ENCODE peak calls at places on chromosomes 1 and 21, in seven cellular contexts. One of them, this sample, is unnamed.

GRCh38 chr1:233368784-233369120 is 41.2 kb downstream of the MAP3K21 start:
- DNase-seq in left ventricle myocardium inferior: no peak
- DNase-seq in fibroblast of lung: no peak
- DNase-seq in cardiac muscle cell: no peak
- DNase-seq in colonic mucosa: no peak
- DNase-seq in CD4-positive, alpha-beta T cell: no peak
- DNase-seq in fibroblast of pulmonary artery: no peak
- DNase-seq in this sample: no peak

GRCh38 chr1:66532798-66533783 is 862 bp upstream of the SGIP1 start:
- DNase-seq in left ventricle myocardium inferior: peak
- DNase-seq in fibroblast of lung: peak
- DNase-seq in cardiac muscle cell: peak
- DNase-seq in colonic mucosa: no peak
- DNase-seq in CD4-positive, alpha-beta T cell: no peak
- DNase-seq in fibroblast of pulmonary artery: peak
- DNase-seq in this sample: peak

GRCh38 chr1:85911742-85912141 is 203.5 kb upstream of the ZNHIT6 start:
- DNase-seq in left ventricle myocardium inferior: no peak
- DNase-seq in fibroblast of lung: no peak
- DNase-seq in cardiac muscle cell: peak
- DNase-seq in colonic mucosa: no peak
- DNase-seq in CD4-positive, alpha-beta T cell: no peak
- DNase-seq in fibroblast of pulmonary artery: peak
- DNase-seq in this sample: no peak

GRCh38 chr1:20357796-20358195 is 67.1 kb downstream of the VWA5B1 start:
- DNase-seq in left ventricle myocardium inferior: no peak
- DNase-seq in fibroblast of lung: no peak
- DNase-seq in cardiac muscle cell: no peak
- DNase-seq in colonic mucosa: no peak
- DNase-seq in CD4-positive, alpha-beta T cell: no peak
- DNase-seq in fibroblast of pulmonary artery: no peak
- DNase-seq in this sample: no peak

GRCh38 chr1:178551940-178552339 is 39.0 kb downstream of the TEX35 start:
- DNase-seq in left ventricle myocardium inferior: no peak
- DNase-seq in fibroblast of lung: no peak
- DNase-seq in cardiac muscle cell: no peak
- DNase-seq in colonic mucosa: no peak
- DNase-seq in CD4-positive, alpha-beta T cell: no peak
- DNase-seq in fibroblast of pulmonary artery: no peak
- DNase-seq in this sample: no peak

GRCh38 chr1:107683198-107683657 is 281.8 kb downstream of the VAV3 start:
- DNase-seq in left ventricle myocardium inferior: no peak
- DNase-seq in fibroblast of lung: no peak
- DNase-seq in cardiac muscle cell: no peak
- DNase-seq in colonic mucosa: peak
- DNase-seq in CD4-positive, alpha-beta T cell: no peak
- DNase-seq in fibroblast of pulmonary artery: no peak
- DNase-seq in this sample: no peak

GRCh38 chr21:44518684-44519083 is 21.3 kb downstream of the KRTAP10-1 start:
- DNase-seq in left ventricle myocardium inferior: no peak
- DNase-seq in fibroblast of lung: no peak
- DNase-seq in cardiac muscle cell: no peak
- DNase-seq in colonic mucosa: no peak
- DNase-seq in CD4-positive, alpha-beta T cell: no peak
- DNase-seq in fibroblast of pulmonary artery: no peak
- DNase-seq in this sample: no peak

GRCh38 chr1:17587693-17588047 is 48.2 kb downstream of the ARHGEF10L start:
- DNase-seq in left ventricle myocardium inferior: no peak
- DNase-seq in fibroblast of lung: peak
- DNase-seq in cardiac muscle cell: peak
- DNase-seq in colonic mucosa: no peak
- DNase-seq in CD4-positive, alpha-beta T cell: no peak
- DNase-seq in fibroblast of pulmonary artery: peak
- DNase-seq in this sample: no peak

GRCh38 chr21:33411949-33412430 is 8.8 kb downstream of the IFNGR2 start:
- DNase-seq in left ventricle myocardium inferior: no peak
- DNase-seq in fibroblast of lung: no peak
- DNase-seq in cardiac muscle cell: peak
- DNase-seq in colonic mucosa: peak
- DNase-seq in CD4-positive, alpha-beta T cell: no peak
- DNase-seq in fibroblast of pulmonary artery: peak
- DNase-seq in this sample: no peak

GRCh38 chr1:24157921-24158481 is 15.1 kb upstream of the IL22RA1 start:
- DNase-seq in left ventricle myocardium inferior: no peak
- DNase-seq in fibroblast of lung: no peak
- DNase-seq in cardiac muscle cell: peak
- DNase-seq in colonic mucosa: no peak
- DNase-seq in CD4-positive, alpha-beta T cell: no peak
- DNase-seq in fibroblast of pulmonary artery: peak
- DNase-seq in this sample: no peak

GRCh38 chr1:151157067-151157531 is 650 bp downstream of the TNFAIP8L2 start:
- DNase-seq in left ventricle myocardium inferior: no peak
- DNase-seq in fibroblast of lung: no peak
- DNase-seq in cardiac muscle cell: no peak
- DNase-seq in colonic mucosa: no peak
- DNase-seq in CD4-positive, alpha-beta T cell: peak
- DNase-seq in fibroblast of pulmonary artery: no peak
- DNase-seq in this sample: no peak

GRCh38 chr1:230905733-230906132 is 37.4 kb upstream of the C1orf198 start:
- DNase-seq in left ventricle myocardium inferior: no peak
- DNase-seq in fibroblast of lung: peak
- DNase-seq in cardiac muscle cell: peak
- DNase-seq in colonic mucosa: no peak
- DNase-seq in CD4-positive, alpha-beta T cell: no peak
- DNase-seq in fibroblast of pulmonary artery: peak
- DNase-seq in this sample: no peak

GRCh38 chr1:54651608-54652007 is 10.0 kb downstream of the MROH7 start:
- DNase-seq in left ventricle myocardium inferior: no peak
- DNase-seq in fibroblast of lung: no peak
- DNase-seq in cardiac muscle cell: no peak
- DNase-seq in colonic mucosa: no peak
- DNase-seq in CD4-positive, alpha-beta T cell: no peak
- DNase-seq in fibroblast of pulmonary artery: no peak
- DNase-seq in this sample: no peak

GRCh38 chr21:27362249-27362648 is 395.4 kb upstream of the ADAMTS5 start:
- DNase-seq in left ventricle myocardium inferior: no peak
- DNase-seq in fibroblast of lung: no peak
- DNase-seq in cardiac muscle cell: peak
- DNase-seq in colonic mucosa: no peak
- DNase-seq in CD4-positive, alpha-beta T cell: no peak
- DNase-seq in fibroblast of pulmonary artery: no peak
- DNase-seq in this sample: no peak

GRCh38 chr1:228393268-228393699 is 13.4 kb downstream of the TRIM11 start:
- DNase-seq in left ventricle myocardium inferior: peak
- DNase-seq in fibroblast of lung: peak
- DNase-seq in cardiac muscle cell: peak
- DNase-seq in colonic mucosa: no peak
- DNase-seq in CD4-positive, alpha-beta T cell: no peak
- DNase-seq in fibroblast of pulmonary artery: peak
- DNase-seq in this sample: no peak

GRCh38 chr1:6365047-6365446 is 28.5 kb downstream of the ACOT7 start:
- DNase-seq in left ventricle myocardium inferior: no peak
- DNase-seq in fibroblast of lung: no peak
- DNase-seq in cardiac muscle cell: no peak
- DNase-seq in colonic mucosa: no peak
- DNase-seq in CD4-positive, alpha-beta T cell: peak
- DNase-seq in fibroblast of pulmonary artery: no peak
- DNase-seq in this sample: no peak

GRCh38 chr1:228259951-228260350 is 52.1 kb downstream of the OBSCN start:
- DNase-seq in left ventricle myocardium inferior: no peak
- DNase-seq in fibroblast of lung: no peak
- DNase-seq in cardiac muscle cell: no peak
- DNase-seq in colonic mucosa: no peak
- DNase-seq in CD4-positive, alpha-beta T cell: no peak
- DNase-seq in fibroblast of pulmonary artery: no peak
- DNase-seq in this sample: no peak

GRCh38 chr21:29124645-29125044 is 5.8 kb upstream of the MAP3K7CL start:
- DNase-seq in left ventricle myocardium inferior: no peak
- DNase-seq in fibroblast of lung: no peak
- DNase-seq in cardiac muscle cell: no peak
- DNase-seq in colonic mucosa: no peak
- DNase-seq in CD4-positive, alpha-beta T cell: no peak
- DNase-seq in fibroblast of pulmonary artery: no peak
- DNase-seq in this sample: no peak

GRCh38 chr1:28122183-28122582 is 33.8 kb upstream of the EYA3 start:
- DNase-seq in left ventricle myocardium inferior: no peak
- DNase-seq in fibroblast of lung: peak
- DNase-seq in cardiac muscle cell: peak
- DNase-seq in colonic mucosa: no peak
- DNase-seq in CD4-positive, alpha-beta T cell: no peak
- DNase-seq in fibroblast of pulmonary artery: peak
- DNase-seq in this sample: no peak

GRCh38 chr1:201218409-201218808 is 27.8 kb downstream of the IGFN1 start:
- DNase-seq in left ventricle myocardium inferior: no peak
- DNase-seq in fibroblast of lung: no peak
- DNase-seq in cardiac muscle cell: no peak
- DNase-seq in colonic mucosa: peak
- DNase-seq in CD4-positive, alpha-beta T cell: no peak
- DNase-seq in fibroblast of pulmonary artery: no peak
- DNase-seq in this sample: no peak

GRCh38 chr1:170661646-170662411 is 2.1 kb upstream of the PRRX1 start:
- DNase-seq in left ventricle myocardium inferior: no peak
- DNase-seq in fibroblast of lung: peak
- DNase-seq in cardiac muscle cell: peak
- DNase-seq in colonic mucosa: no peak
- DNase-seq in CD4-positive, alpha-beta T cell: no peak
- DNase-seq in fibroblast of pulmonary artery: peak
- DNase-seq in this sample: peak

GRCh38 chr1:204445860-204446412 is 34.3 kb upstream of the PPP1R15B start:
- DNase-seq in left ventricle myocardium inferior: no peak
- DNase-seq in fibroblast of lung: no peak
- DNase-seq in cardiac muscle cell: peak
- DNase-seq in colonic mucosa: peak
- DNase-seq in CD4-positive, alpha-beta T cell: no peak
- DNase-seq in fibroblast of pulmonary artery: no peak
- DNase-seq in this sample: peak

GRCh38 chr21:44986471-44987291 is 46.9 kb downstream of the SLX9 start:
- DNase-seq in left ventricle myocardium inferior: peak
- DNase-seq in fibroblast of lung: no peak
- DNase-seq in cardiac muscle cell: no peak
- DNase-seq in colonic mucosa: no peak
- DNase-seq in CD4-positive, alpha-beta T cell: no peak
- DNase-seq in fibroblast of pulmonary artery: no peak
- DNase-seq in this sample: no peak

GRCh38 chr1:174747613-174748012 is 252.1 kb upstream of the CACYBP start:
- DNase-seq in left ventricle myocardium inferior: no peak
- DNase-seq in fibroblast of lung: no peak
- DNase-seq in cardiac muscle cell: no peak
- DNase-seq in colonic mucosa: no peak
- DNase-seq in CD4-positive, alpha-beta T cell: no peak
- DNase-seq in fibroblast of pulmonary artery: no peak
- DNase-seq in this sample: no peak
- TF ChIP-seq CTCF in left ventricle myocardium inferior: no peak
- TF ChIP-seq CTCF in fibroblast of lung: no peak
- TF ChIP-seq CTCF in cardiac muscle cell: peak
- TF ChIP-seq CTCF in colonic mucosa: no peak
- TF ChIP-seq CTCF in CD4-positive, alpha-beta T cell: no peak
- TF ChIP-seq CTCF in fibroblast of pulmonary artery: peak
- TF ChIP-seq CTCF in this sample: no peak

DNA sequence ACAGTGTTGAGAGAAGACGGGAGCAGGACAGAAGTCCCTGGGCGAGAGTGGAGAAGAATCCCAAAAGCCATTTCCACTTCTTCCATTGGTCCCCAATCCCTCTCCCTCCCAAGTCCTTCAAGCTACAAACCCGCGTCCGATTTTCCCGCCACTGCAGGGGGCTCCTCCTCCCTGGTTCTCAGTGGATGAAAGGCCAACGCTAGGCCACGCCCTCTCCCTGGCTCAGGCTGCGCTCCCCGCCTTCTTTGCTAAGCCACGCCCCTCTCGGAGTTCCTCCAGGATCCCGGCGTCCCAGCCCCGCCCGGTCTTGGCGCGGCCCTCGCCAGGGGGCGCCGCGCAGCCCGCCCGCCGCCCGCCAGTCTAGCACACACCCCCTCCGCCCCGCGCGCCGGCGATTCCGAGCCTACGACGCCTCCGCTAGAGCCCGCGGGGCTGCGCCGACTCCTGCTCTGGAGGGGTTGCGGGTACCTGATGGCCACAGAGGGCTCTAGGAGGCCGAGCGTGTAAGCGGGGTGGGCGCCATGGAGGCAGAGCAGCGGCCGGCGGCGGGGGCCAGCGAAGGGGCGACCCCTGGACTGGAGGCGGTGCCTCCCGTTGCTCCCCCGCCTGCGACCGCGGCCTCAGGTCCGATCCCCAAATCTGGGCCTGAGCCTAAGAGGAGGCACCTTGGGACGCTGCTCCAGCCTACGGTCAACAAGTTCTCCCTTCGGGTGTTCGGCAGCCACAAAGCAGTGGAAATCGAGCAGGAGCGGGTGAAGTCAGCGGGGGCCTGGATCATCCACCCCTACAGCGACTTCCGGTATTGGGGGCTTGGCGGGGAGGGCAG is at the start of gene HCN3:
- DNase-seq in left ventricle myocardium inferior: peak
- DNase-seq in fibroblast of lung: peak
- DNase-seq in cardiac muscle cell: peak
- DNase-seq in colonic mucosa: peak
- DNase-seq in CD4-positive, alpha-beta T cell: peak
- DNase-seq in fibroblast of pulmonary artery: peak
- DNase-seq in this sample: peak
- TF ChIP-seq CTCF in left ventricle myocardium inferior: peak
- TF ChIP-seq CTCF in fibroblast of lung: peak
- TF ChIP-seq CTCF in cardiac muscle cell: peak
- TF ChIP-seq CTCF in colonic mucosa: peak
- TF ChIP-seq CTCF in CD4-positive, alpha-beta T cell: peak
- TF ChIP-seq CTCF in fibroblast of pulmonary artery: peak
- TF ChIP-seq CTCF in this sample: peak

GRCh38 chr1:185720633-185721272 is 13.4 kb upstream of the HMCN1 start:
- DNase-seq in left ventricle myocardium inferior: no peak
- DNase-seq in fibroblast of lung: peak
- DNase-seq in cardiac muscle cell: peak
- DNase-seq in colonic mucosa: no peak
- DNase-seq in CD4-positive, alpha-beta T cell: no peak
- DNase-seq in fibroblast of pulmonary artery: peak
- DNase-seq in this sample: no peak

GRCh38 chr1:185716095-185716494 is 18.1 kb upstream of the HMCN1 start:
- DNase-seq in left ventricle myocardium inferior: no peak
- DNase-seq in fibroblast of lung: no peak
- DNase-seq in cardiac muscle cell: no peak
- DNase-seq in colonic mucosa: no peak
- DNase-seq in CD4-positive, alpha-beta T cell: no peak
- DNase-seq in fibroblast of pulmonary artery: no peak
- DNase-seq in this sample: no peak

GRCh38 chr1:185721553-185721952 is 12.6 kb upstream of the HMCN1 start:
- DNase-seq in left ventricle myocardium inferior: no peak
- DNase-seq in fibroblast of lung: no peak
- DNase-seq in cardiac muscle cell: no peak
- DNase-seq in colonic mucosa: no peak
- DNase-seq in CD4-positive, alpha-beta T cell: no peak
- DNase-seq in fibroblast of pulmonary artery: no peak
- DNase-seq in this sample: no peak

GRCh38 chr1:185719021-185719420 is 15.2 kb upstream of the HMCN1 start:
- DNase-seq in left ventricle myocardium inferior: no peak
- DNase-seq in fibroblast of lung: peak
- DNase-seq in cardiac muscle cell: peak
- DNase-seq in colonic mucosa: no peak
- DNase-seq in CD4-positive, alpha-beta T cell: no peak
- DNase-seq in fibroblast of pulmonary artery: peak
- DNase-seq in this sample: no peak
- TF ChIP-seq CTCF in left ventricle myocardium inferior: peak
- TF ChIP-seq CTCF in fibroblast of lung: peak
- TF ChIP-seq CTCF in cardiac muscle cell: peak
- TF ChIP-seq CTCF in colonic mucosa: no peak
- TF ChIP-seq CTCF in CD4-positive, alpha-beta T cell: no peak
- TF ChIP-seq CTCF in fibroblast of pulmonary artery: peak
- TF ChIP-seq CTCF in this sample: no peak

GRCh38 chr1:30088594-30089556 is 634.5 kb downstream of the MATN1 start:
- DNase-seq in left ventricle myocardium inferior: peak
- DNase-seq in fibroblast of lung: no peak
- DNase-seq in cardiac muscle cell: peak
- DNase-seq in colonic mucosa: peak
- DNase-seq in CD4-positive, alpha-beta T cell: no peak
- DNase-seq in fibroblast of pulmonary artery: no peak
- DNase-seq in this sample: no peak
- TF ChIP-seq CTCF in left ventricle myocardium inferior: no peak
- TF ChIP-seq CTCF in fibroblast of lung: no peak
- TF ChIP-seq CTCF in cardiac muscle cell: no peak
- TF ChIP-seq CTCF in colonic mucosa: no peak
- TF ChIP-seq CTCF in CD4-positive, alpha-beta T cell: no peak
- TF ChIP-seq CTCF in fibroblast of pulmonary artery: no peak
- TF ChIP-seq CTCF in this sample: no peak